ENCODE peak calls at places on chromosome 14, in four cellular contexts. Q is IMR-90, N is H1, B is H9. E is an unnamed sample.

GRCh38 chr14:33928895-33929294 is 22.0 kb downstream of the EGLN3 start:
- DNase-seq in Q (no peak), N (no peak), B (no peak), E (no peak)

GRCh38 chr14:73786942-73787759 is 64.5 kb upstream of the PTGR2 start:
- DNase-seq in Q (peak; percentile 35), N (no peak), B (peak; percentile 56), E (peak; percentile 61)

GRCh38 chr14:55340482-55340881 is 69.3 kb downstream of the FBXO34 start:
- DNase-seq in Q (no peak), N (no peak), B (no peak), E (no peak)

GRCh38 chr14:70416322-70416716 is 571 bp downstream of the SYNJ2BP start:
- DNase-seq in Q (peak; percentile 8), N (no peak), B (no peak), E (no peak)

GRCh38 chr14:29144598-29144997 is 378.0 kb downstream of the FOXG1 start:
- DNase-seq in Q (peak; percentile 99), N (no peak), B (no peak), E (no peak)

GRCh38 chr14:106039400-106039799 is 513.0 kb downstream of the TMEM121 start:
- DNase-seq in Q (no peak), N (no peak), B (no peak), E (no peak)

GRCh38 chr14:97301931-97302559 is 504.9 kb downstream of the VRK1 start:
- DNase-seq in Q (no peak), N (no peak), B (peak; percentile 42), E (peak; percentile 65)

GRCh38 chr14:26088260-26088659 is 509.6 kb downstream of the NOVA1 start:
- DNase-seq in Q (no peak), N (peak; percentile 66), B (peak; percentile 36), E (peak; percentile 86)

GRCh38 chr14:68464716-68465115 is 328.2 kb downstream of the ZFP36L1 start:
- DNase-seq in Q (peak; percentile 64), N (no peak), B (no peak), E (no peak)

GRCh38 chr14:92960706-92961566 is 38.0 kb downstream of the CHGA start:
- DNase-seq in Q (peak; percentile 55), N (no peak), B (no peak), E (peak; percentile 40)

GRCh38 chr14:24677956-24678355 is 44.0 kb upstream of the GZMB start:
- DNase-seq in Q (no peak), N (no peak), B (no peak), E (no peak)

DNA sequence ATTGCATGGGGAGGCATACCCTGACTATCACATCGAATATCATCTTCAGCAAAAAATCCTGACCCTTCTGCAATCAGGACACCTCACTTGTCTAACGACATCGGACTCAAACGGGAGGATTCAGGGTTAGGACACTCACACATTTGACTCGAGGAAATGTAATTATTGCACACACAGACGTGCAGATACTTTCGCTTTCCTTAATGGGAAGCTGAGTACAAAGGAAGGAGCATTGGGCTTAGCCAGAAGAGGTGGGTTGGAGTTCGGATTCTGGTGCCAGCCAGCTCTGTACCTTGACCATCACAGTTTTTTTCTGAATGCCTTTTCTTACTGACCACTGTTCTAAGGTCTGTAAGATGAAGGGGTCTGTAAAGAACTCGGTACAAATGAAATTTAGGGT is 260.4 kb downstream of the GALC start:
- DNase-seq in Q (no peak), N (no peak), B (no peak), E (no peak)
- H4K5ac ChIP-seq in Q (no peak overlapping the region), N (no peak overlapping the region), B (no peak overlapping the region), E (no peak overlapping the region)

GRCh38 chr14:96017882-96018281 is 21.3 kb upstream of the C14orf132 start:
- DNase-seq in Q (no peak), N (no peak), B (no peak), E (no peak)
- H4K5ac ChIP-seq in Q (no peak overlapping the region), N (no peak overlapping the region), B (no peak overlapping the region), E (no peak overlapping the region)

GRCh38 chr14:95488376-95489162 is 27.9 kb downstream of the SYNE3 start:
- DNase-seq in Q (peak; percentile 27), N (no peak), B (no peak), E (no peak)
- H4K5ac ChIP-seq in Q (no peak overlapping the region), N (no peak overlapping the region), B (no peak overlapping the region), E (no peak overlapping the region)

GRCh38 chr14:37483672-37484071 is 111.4 kb downstream of the FOXA1 start:
- DNase-seq in Q (no peak), N (no peak), B (no peak), E (no peak)
- H4K5ac ChIP-seq in Q (no peak overlapping the region), N (no peak overlapping the region), B (no peak overlapping the region), E (no peak overlapping the region)

GRCh38 chr14:71932229-71932951 is at the start of gene RGS6:
- DNase-seq in Q (no peak), N (peak; percentile 72), B (peak; percentile 83), E (peak; percentile 90)
- H4K5ac ChIP-seq in Q (no peak within 1 kb of the TSS), N (no peak within 1 kb of the TSS), B (no peak within 1 kb of the TSS), E (no peak within 1 kb of the TSS)

GRCh38 chr14:77864580-77864979 is 64.7 kb downstream of the ADCK1 start:
- DNase-seq in Q (no peak), N (no peak), B (no peak), E (no peak)
- H4K5ac ChIP-seq in Q (no peak overlapping the region), N (no peak overlapping the region), B (no peak overlapping the region), E (no peak overlapping the region)

DNA sequence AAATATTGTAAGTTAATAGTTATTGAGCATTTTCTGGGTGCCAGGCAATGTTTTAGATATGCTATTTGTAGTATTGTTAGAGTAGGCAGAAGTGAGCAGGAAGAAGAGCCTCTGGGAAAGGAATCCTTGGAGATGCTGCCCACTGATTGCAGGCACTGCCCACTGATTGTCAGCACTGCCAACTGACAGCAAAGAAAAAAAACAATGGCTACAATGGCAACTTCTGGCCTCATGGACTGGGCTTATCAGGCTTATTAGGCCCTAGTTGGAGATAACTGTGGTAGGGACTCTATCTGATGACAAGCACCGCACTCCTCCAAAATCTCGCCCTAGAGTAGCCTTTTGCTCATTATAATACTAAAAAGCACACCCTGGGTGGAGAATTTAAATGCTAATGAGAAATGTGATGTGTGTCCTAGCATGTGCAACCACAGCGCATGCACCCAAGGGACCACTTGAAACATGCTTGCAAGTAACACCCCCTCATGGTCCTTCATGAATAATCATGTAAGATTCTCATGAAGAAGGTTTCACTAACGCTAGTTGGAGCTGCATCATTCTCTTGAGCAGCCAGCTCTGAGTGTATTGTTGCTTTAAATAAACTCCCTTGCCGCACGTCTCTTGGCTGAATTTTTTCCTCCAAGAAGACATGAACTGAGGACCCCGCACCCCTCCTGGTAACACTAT is 103.5 kb upstream of the PPP4R3A start:
- DNase-seq in Q (no peak), N (no peak), B (no peak), E (no peak)
- H4K5ac ChIP-seq in Q (no peak overlapping the region), N (no peak overlapping the region), B (no peak overlapping the region), E (no peak overlapping the region)

DNA sequence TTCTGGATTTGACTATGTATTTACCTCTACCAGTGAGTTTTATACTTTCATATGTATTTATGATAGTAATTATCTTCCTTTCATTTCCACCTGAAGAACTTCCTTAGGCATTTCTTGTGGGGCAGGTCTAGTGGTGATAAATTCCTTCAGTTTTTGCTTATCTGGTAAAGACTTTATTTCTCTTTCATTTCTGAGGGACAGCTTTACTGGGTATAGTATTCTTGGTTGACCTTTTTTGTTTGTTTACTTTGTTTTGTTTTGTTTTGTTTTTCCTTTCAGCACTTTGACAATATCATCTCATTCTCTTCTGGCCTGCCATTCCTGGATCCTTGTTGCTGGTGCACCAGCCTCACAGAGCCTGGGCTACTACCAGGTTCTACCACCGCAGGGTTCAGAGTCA is 53.9 kb upstream of the NFKBIA start:
- DNase-seq in Q (no peak), N (no peak), B (no peak), E (no peak)
- H4K5ac ChIP-seq in Q (no peak overlapping the region), N (no peak overlapping the region), B (no peak overlapping the region), E (no peak overlapping the region)

E was measured in mesendoderm.